ENCODE peak calls at places on chromosomes 2 and 18, in four cellular contexts. P is A549, Y is spleen, F is endothelial cell. X is an unnamed sample.

GRCh38 chr18:21747764-21748693 is 7.4 kb downstream of the MIB1 start:
- DNase-seq in P (no peak), Y (no peak), F (no peak), X (no peak)

GRCh38 chr2:133676392-133677130 is 108.3 kb upstream of the NCKAP5 start:
- DNase-seq in P (no peak), Y (no peak), F (no peak), X (no peak)

GRCh38 chr18:74499633-74500032 is 3.5 kb downstream of the CNDP2 start:
- DNase-seq in P (no peak), Y (peak; percentile 89), F (no peak), X (no peak)

GRCh38 chr2:96565111-96565510 is 28.6 kb downstream of the ARID5A start:
- DNase-seq in P (no peak), Y (no peak), F (no peak), X (no peak)

GRCh38 chr18:12048010-12048826 is 45.4 kb upstream of the ANKRD62 start:
- DNase-seq in P (no peak), Y (no peak), F (no peak), X (no peak)

GRCh38 chr2:174634130-174635014 is 36.8 kb upstream of the WIPF1 start:
- DNase-seq in P (no peak), Y (peak; percentile 87), F (no peak), X (no peak)

GRCh38 chr2:240916571-240917008 is 10.5 kb downstream of the CROCC2 start:
- DNase-seq in P (peak; percentile 79), Y (peak; percentile 85), F (no peak), X (no peak)

GRCh38 chr2:136310005-136310495 is 192.1 kb upstream of the CXCR4 start:
- DNase-seq in P (peak; percentile 8), Y (no peak), F (no peak), X (no peak)

GRCh38 chr18:51957001-51957400 is 383.0 kb upstream of the DCC start:
- DNase-seq in P (no peak), Y (no peak), F (no peak), X (no peak)

GRCh38 chr18:69622192-69622591 is 221.5 kb downstream of the DOK6 start:
- DNase-seq in P (no peak), Y (no peak), F (no peak), X (no peak)

GRCh38 chr2:196431957-196432356 is 207.6 kb upstream of the CCDC150 start:
- DNase-seq in P (peak; percentile 20), Y (no peak), F (peak; percentile 32), X (peak; percentile 8)

GRCh38 chr2:216015722-216016464 is 2.5 kb upstream of the MREG start:
- DNase-seq in P (no peak), Y (no peak), F (no peak), X (no peak)

GRCh38 chr2:213751446-213751845 is 467.2 kb downstream of the SPAG16 start:
- DNase-seq in P (no peak), Y (no peak), F (no peak), X (no peak)

GRCh38 chr2:13106302-13106701 is 389.6 kb downstream of the TRIB2 start:
- DNase-seq in P (no peak), Y (no peak), F (no peak), X (no peak)

GRCh38 chr2:241929551-241930490 is 60.3 kb downstream of the RTP5 start:
- DNase-seq in P (no peak), Y (peak; percentile 47), F (no peak), X (no peak)

GRCh38 chr2:224059178-224059577 is 20.1 kb upstream of the SERPINE2 start:
- DNase-seq in P (no peak), Y (no peak), F (no peak), X (no peak)

GRCh38 chr2:216702756-216703155 is 7.4 kb upstream of the IGFBP5 start:
- DNase-seq in P (no peak), Y (no peak), F (no peak), X (no peak)